ENCODE peak calls at places on chromosomes 6 and 20, in seven cellular contexts. F is pancreas; E is HFFc6; P is HuH-7.5; B is EL; Q is GDM1; O is activated effector memory CD4-positive, alpha-beta T cell treated with anti-CD3 and anti-CD28 coated beads, Interleukin-2, amount 50 U/mL, for 16 hours. M is an unnamed sample.

GRCh38 chr20:59481082-59482018 is 123.0 kb upstream of the PHACTR3 start:
- DNase-seq in F (no peak), E (no peak), P (no peak), B (no peak), Q (no peak), O (peak; percentile 49), M (no peak)

GRCh38 chr6:139250296-139251274 is 41.2 kb downstream of the TXLNB start:
- DNase-seq in F (peak; percentile 41), E (peak; percentile 17), P (peak; percentile 60), B (peak; percentile 56), Q (peak; percentile 37), O (peak; percentile 81), M (peak; percentile 69)

GRCh38 chr20:49501917-49502316 is 19.4 kb upstream of the KCNB1 start:
- DNase-seq in F (no peak), E (no peak), P (no peak), B (peak; percentile 26), Q (no peak), O (no peak), M (peak; percentile 12)

GRCh38 chr6:88989215-88989614 is 25.8 kb upstream of the RNGTT start:
- DNase-seq in F (peak; percentile 55), E (no peak), P (no peak), B (peak; percentile 8), Q (no peak), O (no peak), M (no peak)

GRCh38 chr20:1861996-1862664 is 33.1 kb upstream of the SIRPA start:
- DNase-seq in F (no peak), E (no peak), P (no peak), B (no peak), Q (no peak), O (no peak), M (no peak)

GRCh38 chr6:35718354-35718695 is 18.5 kb upstream of the ARMC12 start:
- DNase-seq in F (no peak), E (no peak), P (no peak), B (no peak), Q (no peak), O (no peak), M (no peak)

GRCh38 chr20:48092596-48093280 is 307.5 kb upstream of the SULF2 start:
- DNase-seq in F (no peak), E (no peak), P (no peak), B (no peak), Q (no peak), O (peak; percentile 9), M (no peak)

GRCh38 chr6:109759098-109759855 is 68.2 kb downstream of the FIG4 start:
- DNase-seq in F (no peak), E (no peak), P (no peak), B (no peak), Q (no peak), O (no peak), M (no peak)

GRCh38 chr6:74366634-74367033 is 670.6 kb downstream of the CD109 start:
- DNase-seq in F (no peak), E (peak; percentile 15), P (no peak), B (peak; percentile 15), Q (no peak), O (no peak), M (no peak)

GRCh38 chr20:63071541-63072181 is 64.9 kb upstream of the BHLHE23 start:
- DNase-seq in F (no peak), E (peak; percentile 80), P (no peak), B (peak; percentile 81), Q (no peak), O (peak; percentile 63), M (peak; percentile 22)

GRCh38 chr6:15897063-15897934 is 231.6 kb upstream of the MYLIP start:
- DNase-seq in F (no peak), E (no peak), P (no peak), B (peak; percentile 50), Q (no peak), O (no peak), M (peak; percentile 91)

GRCh38 chr6:90216081-90216977 is 80.3 kb downstream of the BACH2 start:
- DNase-seq in F (no peak), E (no peak), P (peak; percentile 34), B (peak; percentile 26), Q (no peak), O (peak; percentile 69), M (peak; percentile 82)

GRCh38 chr20:51382986-51383821 is 159.3 kb downstream of the NFATC2 start:
- DNase-seq in F (peak; percentile 65), E (no peak), P (no peak), B (peak; percentile 26), Q (no peak), O (peak; percentile 37), M (no peak)

GRCh38 chr20:39985276-39985675 is 703.8 kb downstream of the MAFB start:
- DNase-seq in F (no peak), E (no peak), P (no peak), B (no peak), Q (no peak), O (no peak), M (no peak)

GRCh38 chr6:33061987-33062386 is 11.5 kb downstream of the HLA-DPA1 start:
- DNase-seq in F (no peak), E (no peak), P (no peak), B (peak; percentile 33), Q (no peak), O (no peak), M (peak; percentile 21)

GRCh38 chr6:34630040-34630439 is 66.5 kb downstream of the ILRUN start:
- DNase-seq in F (no peak), E (peak; percentile 92), P (no peak), B (peak; percentile 87), Q (no peak), O (no peak), M (peak; percentile 91)

GRCh38 chr6:46781478-46782378 is 11.5 kb upstream of the MEP1A start:
- DNase-seq in F (peak; percentile 49), E (peak; percentile 49), P (no peak), B (peak; percentile 50), Q (peak; percentile 46), O (no peak), M (peak; percentile 62)

GRCh38 chr6:66226099-66226498 is 519.1 kb upstream of the EYS start:
- DNase-seq in F (no peak), E (no peak), P (no peak), B (no peak), Q (no peak), O (no peak), M (no peak)

GRCh38 chr20:19241440-19241839 is 29.0 kb downstream of the SLC24A3 start:
- DNase-seq in F (no peak), E (no peak), P (no peak), B (no peak), Q (no peak), O (no peak), M (no peak)

GRCh38 chr20:62136283-62137091 is 6.7 kb downstream of the PSMA7 start:
- DNase-seq in F (peak; percentile 66), E (no peak), P (peak; percentile 76), B (peak; percentile 57), Q (peak; percentile 65), O (peak; percentile 89), M (peak; percentile 73)

GRCh38 chr6:89667872-89668556 is 29.5 kb upstream of the LYRM2 start:
- DNase-seq in F (no peak), E (no peak), P (no peak), B (peak; percentile 11), Q (no peak), O (no peak), M (peak; percentile 2)

GRCh38 chr20:64011366-64011779 is 24.6 kb upstream of the C20orf204 start:
- DNase-seq in F (no peak), E (no peak), P (no peak), B (no peak), Q (no peak), O (no peak), M (no peak)

GRCh38 chr6:23181301-23182110 is 612.1 kb downstream of the HDGFL1 start:
- DNase-seq in F (no peak), E (no peak), P (no peak), B (no peak), Q (no peak), O (no peak), M (no peak)

GRCh38 chr20:48831702-48832422 is 4.1 kb upstream of the PREX1 start:
- DNase-seq in F (peak; percentile 13), E (peak; percentile 59), P (peak; percentile 70), B (peak; percentile 82), Q (no peak), O (no peak), M (peak; percentile 32)